ENCODE peak calls at places on chromosomes 4 and X, in ten cellular contexts. One of them, this sample, is unnamed.

GRCh38 chrX:12972239-12972638 is 2.7 kb upstream of the TMSB4X start:
- DNase-seq in foreskin keratinocyte: no peak
- DNase-seq in GM10248: no peak
- DNase-seq in WTC11: no peak
- DNase-seq in foreskin fibroblast: no peak
- DNase-seq in lower lobe of right lung: no peak
- DNase-seq in left ventricle myocardium inferior: no peak
- DNase-seq in CD4-positive, alpha-beta T cell: no peak
- DNase-seq in lung: no peak
- DNase-seq in astrocyte of the spinal cord: no peak
- DNase-seq in this sample: no peak

GRCh38 chr4:55397521-55398321 is 2.0 kb downstream of the TMEM165 start:
- DNase-seq in astrocyte of the spinal cord: peak; percentile 45
- DNase-seq in GM10248: no peak
- DNase-seq in CD4-positive, alpha-beta T cell: no peak
- DNase-seq in foreskin keratinocyte: peak; percentile 41
- DNase-seq in left ventricle myocardium inferior: no peak
- DNase-seq in foreskin fibroblast: peak; percentile 64
- DNase-seq in lower lobe of right lung: no peak
- DNase-seq in lung: no peak
- DNase-seq in WTC11: no peak
- DNase-seq in this sample: no peak

GRCh38 chr4:112519689-112520597 is 4.0 kb upstream of the NEUROG2 start:
- DNase-seq in GM10248: no peak
- DNase-seq in foreskin keratinocyte: no peak
- DNase-seq in lower lobe of right lung: no peak
- DNase-seq in WTC11: peak; percentile 70
- DNase-seq in lung: no peak
- DNase-seq in left ventricle myocardium inferior: no peak
- DNase-seq in CD4-positive, alpha-beta T cell: no peak
- DNase-seq in astrocyte of the spinal cord: no peak
- DNase-seq in foreskin fibroblast: no peak
- DNase-seq in this sample: no peak

GRCh38 chrX:24506082-24506481 is 41.0 kb downstream of the PDK3 start:
- DNase-seq in lung: no peak
- DNase-seq in astrocyte of the spinal cord: no peak
- DNase-seq in WTC11: no peak
- DNase-seq in CD4-positive, alpha-beta T cell: no peak
- DNase-seq in foreskin fibroblast: peak; percentile 13
- DNase-seq in lower lobe of right lung: no peak
- DNase-seq in foreskin keratinocyte: peak; percentile 40
- DNase-seq in left ventricle myocardium inferior: no peak
- DNase-seq in GM10248: no peak
- DNase-seq in this sample: no peak

GRCh38 chr4:1285790-1286553 is 3.7 kb upstream of the MAEA start:
- DNase-seq in foreskin keratinocyte: no peak
- DNase-seq in WTC11: peak; percentile 60
- DNase-seq in foreskin fibroblast: peak; percentile 18
- DNase-seq in astrocyte of the spinal cord: no peak
- DNase-seq in lung: no peak
- DNase-seq in CD4-positive, alpha-beta T cell: no peak
- DNase-seq in lower lobe of right lung: no peak
- DNase-seq in GM10248: no peak
- DNase-seq in left ventricle myocardium inferior: no peak
- DNase-seq in this sample: no peak

GRCh38 chr4:169912996-169913395 is 113.2 kb downstream of the MFAP3L start:
- DNase-seq in foreskin keratinocyte: no peak
- DNase-seq in WTC11: no peak
- DNase-seq in lower lobe of right lung: no peak
- DNase-seq in foreskin fibroblast: no peak
- DNase-seq in GM10248: no peak
- DNase-seq in astrocyte of the spinal cord: no peak
- DNase-seq in CD4-positive, alpha-beta T cell: no peak
- DNase-seq in left ventricle myocardium inferior: no peak
- DNase-seq in lung: no peak
- DNase-seq in this sample: no peak

GRCh38 chrX:77342028-77342427 is 105.2 kb upstream of the FGF16 start:
- DNase-seq in lung: no peak
- DNase-seq in foreskin fibroblast: no peak
- DNase-seq in left ventricle myocardium inferior: no peak
- DNase-seq in astrocyte of the spinal cord: no peak
- DNase-seq in GM10248: no peak
- DNase-seq in lower lobe of right lung: no peak
- DNase-seq in foreskin keratinocyte: no peak
- DNase-seq in CD4-positive, alpha-beta T cell: no peak
- DNase-seq in WTC11: no peak
- DNase-seq in this sample: no peak

GRCh38 chr4:139858436-139859225 is 193.0 kb downstream of the MGST2 start:
- DNase-seq in WTC11: no peak
- DNase-seq in foreskin fibroblast: no peak
- DNase-seq in foreskin keratinocyte: no peak
- DNase-seq in left ventricle myocardium inferior: no peak
- DNase-seq in CD4-positive, alpha-beta T cell: no peak
- DNase-seq in lower lobe of right lung: no peak
- DNase-seq in GM10248: peak; percentile 51
- DNase-seq in astrocyte of the spinal cord: no peak
- DNase-seq in lung: no peak
- DNase-seq in this sample: no peak

GRCh38 chr4:16158504-16158852 is 67.8 kb downstream of the TAPT1 start:
- DNase-seq in foreskin keratinocyte: no peak
- DNase-seq in astrocyte of the spinal cord: no peak
- DNase-seq in WTC11: no peak
- DNase-seq in CD4-positive, alpha-beta T cell: no peak
- DNase-seq in GM10248: no peak
- DNase-seq in foreskin fibroblast: no peak
- DNase-seq in left ventricle myocardium inferior: no peak
- DNase-seq in lower lobe of right lung: no peak
- DNase-seq in lung: no peak
- DNase-seq in this sample: no peak

GRCh38 chrX:129808163-129808828 is 28.5 kb downstream of the SASH3 start:
- DNase-seq in foreskin fibroblast: no peak
- DNase-seq in lower lobe of right lung: no peak
- DNase-seq in astrocyte of the spinal cord: no peak
- DNase-seq in foreskin keratinocyte: no peak
- DNase-seq in GM10248: no peak
- DNase-seq in CD4-positive, alpha-beta T cell: no peak
- DNase-seq in left ventricle myocardium inferior: no peak
- DNase-seq in WTC11: no peak
- DNase-seq in lung: no peak
- DNase-seq in this sample: no peak

GRCh38 chr4:89800527-89801103 is 36.3 kb downstream of the SNCA start:
- DNase-seq in WTC11: no peak
- DNase-seq in lung: no peak
- DNase-seq in foreskin keratinocyte: peak; percentile 55
- DNase-seq in GM10248: no peak
- DNase-seq in CD4-positive, alpha-beta T cell: no peak
- DNase-seq in left ventricle myocardium inferior: no peak
- DNase-seq in astrocyte of the spinal cord: peak; percentile 76
- DNase-seq in lower lobe of right lung: no peak
- DNase-seq in foreskin fibroblast: no peak
- DNase-seq in this sample: no peak

GRCh38 chr4:174023641-174024040 is 259.8 kb downstream of the FBXO8 start:
- DNase-seq in left ventricle myocardium inferior: no peak
- DNase-seq in foreskin fibroblast: peak; percentile 21
- DNase-seq in CD4-positive, alpha-beta T cell: no peak
- DNase-seq in GM10248: no peak
- DNase-seq in astrocyte of the spinal cord: peak; percentile 3
- DNase-seq in foreskin keratinocyte: no peak
- DNase-seq in lower lobe of right lung: no peak
- DNase-seq in lung: no peak
- DNase-seq in WTC11: no peak
- DNase-seq in this sample: no peak

GRCh38 chrX:74535211-74535621 is 79.2 kb downstream of the RLIM start:
- DNase-seq in lower lobe of right lung: no peak
- DNase-seq in GM10248: peak; percentile 40
- DNase-seq in CD4-positive, alpha-beta T cell: no peak
- DNase-seq in foreskin fibroblast: peak; percentile 61
- DNase-seq in WTC11: peak; percentile 16
- DNase-seq in lung: no peak
- DNase-seq in left ventricle myocardium inferior: no peak
- DNase-seq in astrocyte of the spinal cord: peak; percentile 67
- DNase-seq in foreskin keratinocyte: peak; percentile 6
- DNase-seq in this sample: no peak
- TF ChIP-seq CTCF in lower lobe of right lung: peak; percentile 32
- TF ChIP-seq CTCF in GM10248: peak; percentile 23
- TF ChIP-seq CTCF in CD4-positive, alpha-beta T cell: no peak
- TF ChIP-seq CTCF in foreskin fibroblast: peak; percentile 36
- TF ChIP-seq CTCF in WTC11: no peak
- TF ChIP-seq CTCF in lung: no peak
- TF ChIP-seq CTCF in left ventricle myocardium inferior: peak; percentile 51
- TF ChIP-seq CTCF in astrocyte of the spinal cord: peak; percentile 42
- TF ChIP-seq CTCF in foreskin keratinocyte: peak; percentile 50
- TF ChIP-seq CTCF in this sample: no peak

DNA sequence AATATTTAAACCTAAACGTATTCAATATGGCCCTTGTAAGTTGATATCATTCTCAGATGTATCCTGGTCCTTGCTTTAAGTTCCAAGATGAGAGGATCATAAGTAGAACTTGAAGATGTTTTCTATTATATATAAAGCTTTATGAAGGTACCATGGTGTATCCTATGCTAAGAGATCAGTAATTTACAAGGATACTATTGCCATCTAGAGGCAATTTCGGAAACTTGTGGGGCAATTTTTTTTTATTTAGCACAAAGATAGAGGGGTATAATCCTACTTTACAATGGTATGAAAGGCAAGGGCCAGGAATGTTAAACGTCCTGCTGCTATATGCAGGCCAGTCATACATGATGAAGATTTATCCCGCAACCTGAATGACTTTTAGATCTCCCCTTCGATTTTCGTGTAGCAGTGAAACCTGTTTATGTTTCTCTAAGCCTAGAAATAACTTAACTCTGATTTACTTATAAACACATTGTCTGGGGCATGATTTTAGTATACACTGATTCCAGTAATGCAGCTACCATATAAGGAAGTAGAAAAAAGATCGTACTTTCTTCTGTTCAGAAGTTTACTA is 2.5 kb downstream of the SLC25A31 start:
- DNase-seq in left ventricle myocardium inferior: no peak
- DNase-seq in foreskin keratinocyte: no peak
- DNase-seq in foreskin fibroblast: peak; percentile 13
- DNase-seq in WTC11: no peak
- DNase-seq in lower lobe of right lung: no peak
- DNase-seq in CD4-positive, alpha-beta T cell: no peak
- DNase-seq in lung: no peak
- DNase-seq in GM10248: peak; percentile 56
- DNase-seq in astrocyte of the spinal cord: peak; percentile 63
- DNase-seq in this sample: no peak
- TF ChIP-seq CTCF in left ventricle myocardium inferior: peak; percentile 71
- TF ChIP-seq CTCF in foreskin keratinocyte: peak; percentile 77
- TF ChIP-seq CTCF in foreskin fibroblast: peak; percentile 48
- TF ChIP-seq CTCF in WTC11: peak; percentile 21
- TF ChIP-seq CTCF in lower lobe of right lung: peak; percentile 60
- TF ChIP-seq CTCF in CD4-positive, alpha-beta T cell: no peak
- TF ChIP-seq CTCF in lung: no peak
- TF ChIP-seq CTCF in GM10248: peak; percentile 30
- TF ChIP-seq CTCF in astrocyte of the spinal cord: peak; percentile 52
- TF ChIP-seq CTCF in this sample: peak; percentile 62

GRCh38 chrX:31138124-31138523 is 66.3 kb upstream of the FTHL17 start:
- DNase-seq in lower lobe of right lung: no peak
- DNase-seq in foreskin keratinocyte: no peak
- DNase-seq in CD4-positive, alpha-beta T cell: no peak
- DNase-seq in lung: no peak
- DNase-seq in astrocyte of the spinal cord: no peak
- DNase-seq in GM10248: no peak
- DNase-seq in left ventricle myocardium inferior: no peak
- DNase-seq in foreskin fibroblast: no peak
- DNase-seq in WTC11: no peak
- DNase-seq in this sample: no peak
- TF ChIP-seq CTCF in lower lobe of right lung: no peak
- TF ChIP-seq CTCF in foreskin keratinocyte: no peak
- TF ChIP-seq CTCF in CD4-positive, alpha-beta T cell: no peak
- TF ChIP-seq CTCF in lung: no peak
- TF ChIP-seq CTCF in astrocyte of the spinal cord: no peak
- TF ChIP-seq CTCF in GM10248: no peak
- TF ChIP-seq CTCF in left ventricle myocardium inferior: no peak
- TF ChIP-seq CTCF in foreskin fibroblast: no peak
- TF ChIP-seq CTCF in WTC11: no peak
- TF ChIP-seq CTCF in this sample: no peak

DNA sequence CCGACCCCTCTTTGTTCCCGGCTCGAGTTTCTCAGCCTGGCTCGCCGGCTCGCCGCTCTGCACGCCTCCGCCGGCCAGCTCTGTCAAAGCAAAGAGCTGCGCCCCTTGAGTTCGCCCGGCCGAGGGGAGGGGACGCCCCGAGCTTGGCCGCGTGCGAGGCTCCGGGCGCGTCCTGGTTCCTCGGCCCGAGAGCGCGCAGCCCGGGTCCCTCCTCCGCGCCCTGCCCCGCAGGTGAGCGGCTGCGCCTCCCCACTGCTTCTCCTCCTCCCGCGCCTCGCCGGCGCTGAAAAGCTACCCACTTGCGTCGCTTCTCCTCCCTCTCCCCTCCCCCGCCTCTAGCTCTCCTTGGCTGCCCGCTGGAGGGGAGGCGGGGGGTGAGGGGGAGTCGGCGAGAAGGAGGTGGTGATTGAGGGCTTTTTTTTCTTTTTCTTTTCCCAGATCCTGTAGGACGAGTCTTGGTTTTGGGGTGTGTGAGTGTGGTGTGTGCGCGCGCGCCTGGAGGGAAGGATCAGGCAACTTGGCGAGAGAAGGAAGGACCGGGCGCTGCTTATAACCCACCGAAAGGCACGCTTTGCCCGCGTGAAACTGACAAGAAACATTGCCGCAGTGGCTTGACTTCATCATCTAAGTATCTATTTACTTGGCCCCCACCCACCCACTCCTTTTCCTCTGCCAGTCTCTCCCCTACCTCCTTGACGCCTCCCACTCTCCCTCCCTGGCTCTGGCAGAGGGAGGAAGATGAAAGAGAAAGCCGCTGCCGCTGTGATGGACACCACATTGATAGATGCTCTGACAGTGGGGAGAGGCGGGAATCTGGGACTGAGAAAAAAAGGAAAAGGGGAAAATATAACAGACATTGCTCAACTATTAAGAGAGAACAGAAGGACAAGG is at the start of gene LEF1:
- DNase-seq in CD4-positive, alpha-beta T cell: peak; percentile 78
- DNase-seq in lower lobe of right lung: no peak
- DNase-seq in lung: no peak
- DNase-seq in foreskin keratinocyte: no peak
- DNase-seq in left ventricle myocardium inferior: no peak
- DNase-seq in astrocyte of the spinal cord: peak; percentile 65
- DNase-seq in foreskin fibroblast: peak; percentile 31
- DNase-seq in GM10248: peak; percentile 71
- DNase-seq in WTC11: peak; percentile 76
- DNase-seq in this sample: no peak
- TF ChIP-seq CTCF in CD4-positive, alpha-beta T cell: no peak
- TF ChIP-seq CTCF in lower lobe of right lung: no peak
- TF ChIP-seq CTCF in lung: no peak
- TF ChIP-seq CTCF in foreskin keratinocyte: no peak
- TF ChIP-seq CTCF in left ventricle myocardium inferior: no peak
- TF ChIP-seq CTCF in astrocyte of the spinal cord: no peak
- TF ChIP-seq CTCF in foreskin fibroblast: no peak
- TF ChIP-seq CTCF in GM10248: no peak
- TF ChIP-seq CTCF in WTC11: no peak
- TF ChIP-seq CTCF in this sample: no peak